ENCODE peak calls at places on chromosomes 13 and 19, in eight cellular contexts. One of them, this sample, is unnamed. For H3K4me1, the result is how much of the 10 kb centered on the place peaks cover.

GRCh38 chr13:110421061-110421460 is 114.0 kb downstream of the COL4A2 start:
- DNase-seq in CD8-positive, alpha-beta T cell: no peak
- DNase-seq in cardiac muscle cell: no peak
- DNase-seq in heart right ventricle: no peak
- DNase-seq in Karpas-422: no peak
- DNase-seq in Peyer's patch: no peak
- DNase-seq in upper lobe of left lung: no peak
- DNase-seq in body of pancreas: no peak
- DNase-seq in this sample: no peak

GRCh38 chr13:50575138-50575537 is 268.4 kb downstream of the DLEU7 start:
- DNase-seq in CD8-positive, alpha-beta T cell: no peak
- DNase-seq in cardiac muscle cell: no peak
- DNase-seq in heart right ventricle: no peak
- DNase-seq in Karpas-422: no peak
- DNase-seq in Peyer's patch: no peak
- DNase-seq in upper lobe of left lung: no peak
- DNase-seq in body of pancreas: no peak
- DNase-seq in this sample: no peak

GRCh38 chr19:54470991-54471782 is 1.9 kb downstream of the CDC42EP5 start:
- DNase-seq in CD8-positive, alpha-beta T cell: no peak
- DNase-seq in cardiac muscle cell: no peak
- DNase-seq in heart right ventricle: peak
- DNase-seq in Karpas-422: no peak
- DNase-seq in Peyer's patch: peak
- DNase-seq in upper lobe of left lung: peak
- DNase-seq in body of pancreas: peak
- DNase-seq in this sample: no peak

GRCh38 chr13:32001392-32001768 is 30.2 kb upstream of the FRY start:
- DNase-seq in CD8-positive, alpha-beta T cell: no peak
- DNase-seq in cardiac muscle cell: peak
- DNase-seq in heart right ventricle: peak
- DNase-seq in Karpas-422: peak
- DNase-seq in Peyer's patch: no peak
- DNase-seq in upper lobe of left lung: no peak
- DNase-seq in body of pancreas: peak
- DNase-seq in this sample: peak

GRCh38 chr13:63337041-63337440 is 1921.4 kb upstream of the PCDH20 start:
- DNase-seq in CD8-positive, alpha-beta T cell: no peak
- DNase-seq in cardiac muscle cell: no peak
- DNase-seq in heart right ventricle: no peak
- DNase-seq in Karpas-422: no peak
- DNase-seq in Peyer's patch: no peak
- DNase-seq in upper lobe of left lung: no peak
- DNase-seq in body of pancreas: no peak
- DNase-seq in this sample: no peak

GRCh38 chr13:75724742-75725504 is 88.8 kb downstream of the LMO7 start:
- DNase-seq in CD8-positive, alpha-beta T cell: no peak
- DNase-seq in cardiac muscle cell: no peak
- DNase-seq in heart right ventricle: no peak
- DNase-seq in Karpas-422: peak
- DNase-seq in Peyer's patch: no peak
- DNase-seq in upper lobe of left lung: no peak
- DNase-seq in body of pancreas: no peak
- DNase-seq in this sample: peak

GRCh38 chr19:2243274-2244121 is 5.6 kb upstream of the AMH start:
- DNase-seq in CD8-positive, alpha-beta T cell: no peak
- DNase-seq in cardiac muscle cell: no peak
- DNase-seq in heart right ventricle: no peak
- DNase-seq in Karpas-422: no peak
- DNase-seq in Peyer's patch: peak
- DNase-seq in upper lobe of left lung: peak
- DNase-seq in body of pancreas: no peak
- DNase-seq in this sample: no peak

GRCh38 chr19:42386974-42387707 is 3.0 kb downstream of the CNFN start:
- DNase-seq in CD8-positive, alpha-beta T cell: peak
- DNase-seq in cardiac muscle cell: peak
- DNase-seq in heart right ventricle: peak
- DNase-seq in Karpas-422: peak
- DNase-seq in Peyer's patch: peak
- DNase-seq in upper lobe of left lung: peak
- DNase-seq in body of pancreas: peak
- DNase-seq in this sample: peak

GRCh38 chr13:44350775-44351504 is 22.7 kb upstream of the SERP2 start:
- DNase-seq in CD8-positive, alpha-beta T cell: no peak
- DNase-seq in cardiac muscle cell: no peak
- DNase-seq in heart right ventricle: no peak
- DNase-seq in Karpas-422: no peak
- DNase-seq in Peyer's patch: no peak
- DNase-seq in upper lobe of left lung: no peak
- DNase-seq in body of pancreas: no peak
- DNase-seq in this sample: no peak

GRCh38 chr13:26987614-26988013 is 184.0 kb downstream of the USP12 start:
- DNase-seq in CD8-positive, alpha-beta T cell: no peak
- DNase-seq in cardiac muscle cell: no peak
- DNase-seq in heart right ventricle: no peak
- DNase-seq in Karpas-422: no peak
- DNase-seq in Peyer's patch: no peak
- DNase-seq in upper lobe of left lung: no peak
- DNase-seq in body of pancreas: peak
- DNase-seq in this sample: no peak

GRCh38 chr13:26985285-26985878 is 186.2 kb downstream of the USP12 start:
- DNase-seq in CD8-positive, alpha-beta T cell: peak
- DNase-seq in cardiac muscle cell: peak
- DNase-seq in heart right ventricle: peak
- DNase-seq in Karpas-422: peak
- DNase-seq in Peyer's patch: peak
- DNase-seq in upper lobe of left lung: no peak
- DNase-seq in body of pancreas: peak
- DNase-seq in this sample: peak

GRCh38 chr13:26989261-26990007 is 182.2 kb downstream of the USP12 start:
- DNase-seq in CD8-positive, alpha-beta T cell: no peak
- DNase-seq in cardiac muscle cell: no peak
- DNase-seq in heart right ventricle: no peak
- DNase-seq in Karpas-422: no peak
- DNase-seq in Peyer's patch: no peak
- DNase-seq in upper lobe of left lung: no peak
- DNase-seq in body of pancreas: no peak
- DNase-seq in this sample: no peak

GRCh38 chr13:26991508-26992181 is 180.0 kb downstream of the USP12 start:
- DNase-seq in CD8-positive, alpha-beta T cell: no peak
- DNase-seq in cardiac muscle cell: no peak
- DNase-seq in heart right ventricle: no peak
- DNase-seq in Karpas-422: no peak
- DNase-seq in Peyer's patch: peak
- DNase-seq in upper lobe of left lung: no peak
- DNase-seq in body of pancreas: peak
- DNase-seq in this sample: no peak

DNA sequence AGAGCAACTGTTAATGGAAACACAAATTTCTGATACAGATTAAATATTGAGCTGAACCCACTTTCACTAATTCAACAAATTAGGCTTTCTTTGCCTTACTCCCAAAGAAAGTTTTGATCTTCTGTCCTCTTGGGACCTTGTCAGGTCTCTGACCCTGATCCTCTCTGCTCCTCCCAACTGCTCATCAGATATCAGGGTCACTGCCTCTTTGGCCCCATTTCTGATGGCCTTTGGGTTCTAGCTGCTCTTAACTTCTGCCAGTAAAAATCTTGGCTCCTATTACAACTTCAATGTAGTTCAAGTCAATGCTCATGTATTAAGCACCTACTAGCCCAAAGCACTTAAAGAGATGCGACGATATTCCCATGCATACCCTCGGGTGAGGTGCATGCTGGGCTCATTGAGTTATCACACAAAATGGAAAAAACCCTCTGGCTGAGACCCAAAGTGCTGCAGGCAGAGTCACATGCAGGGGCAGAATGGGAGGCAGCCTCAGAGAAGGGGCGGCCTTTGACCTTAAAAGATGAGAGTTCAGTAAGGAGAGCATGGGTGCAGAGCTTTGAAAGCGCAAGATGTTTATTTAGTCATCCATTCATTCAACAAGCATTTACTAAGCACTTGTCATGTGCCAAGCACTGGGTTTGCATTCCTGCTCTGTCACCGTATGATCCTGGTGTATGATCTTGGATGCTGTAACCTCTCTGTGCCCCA is 183.4 kb downstream of the USP12 start:
- DNase-seq in CD8-positive, alpha-beta T cell: no peak
- DNase-seq in cardiac muscle cell: no peak
- DNase-seq in heart right ventricle: no peak
- DNase-seq in Karpas-422: no peak
- DNase-seq in Peyer's patch: peak
- DNase-seq in upper lobe of left lung: no peak
- DNase-seq in body of pancreas: peak
- DNase-seq in this sample: no peak
- H3K4me1 ChIP-seq in CD8-positive, alpha-beta T cell: under half
- H3K4me1 ChIP-seq in cardiac muscle cell: under half
- H3K4me1 ChIP-seq in heart right ventricle: under half
- H3K4me1 ChIP-seq in Karpas-422: under half
- H3K4me1 ChIP-seq in Peyer's patch: under half
- H3K4me1 ChIP-seq in upper lobe of left lung: under half
- H3K4me1 ChIP-seq in body of pancreas: under half
- H3K4me1 ChIP-seq in this sample: under half

DNA sequence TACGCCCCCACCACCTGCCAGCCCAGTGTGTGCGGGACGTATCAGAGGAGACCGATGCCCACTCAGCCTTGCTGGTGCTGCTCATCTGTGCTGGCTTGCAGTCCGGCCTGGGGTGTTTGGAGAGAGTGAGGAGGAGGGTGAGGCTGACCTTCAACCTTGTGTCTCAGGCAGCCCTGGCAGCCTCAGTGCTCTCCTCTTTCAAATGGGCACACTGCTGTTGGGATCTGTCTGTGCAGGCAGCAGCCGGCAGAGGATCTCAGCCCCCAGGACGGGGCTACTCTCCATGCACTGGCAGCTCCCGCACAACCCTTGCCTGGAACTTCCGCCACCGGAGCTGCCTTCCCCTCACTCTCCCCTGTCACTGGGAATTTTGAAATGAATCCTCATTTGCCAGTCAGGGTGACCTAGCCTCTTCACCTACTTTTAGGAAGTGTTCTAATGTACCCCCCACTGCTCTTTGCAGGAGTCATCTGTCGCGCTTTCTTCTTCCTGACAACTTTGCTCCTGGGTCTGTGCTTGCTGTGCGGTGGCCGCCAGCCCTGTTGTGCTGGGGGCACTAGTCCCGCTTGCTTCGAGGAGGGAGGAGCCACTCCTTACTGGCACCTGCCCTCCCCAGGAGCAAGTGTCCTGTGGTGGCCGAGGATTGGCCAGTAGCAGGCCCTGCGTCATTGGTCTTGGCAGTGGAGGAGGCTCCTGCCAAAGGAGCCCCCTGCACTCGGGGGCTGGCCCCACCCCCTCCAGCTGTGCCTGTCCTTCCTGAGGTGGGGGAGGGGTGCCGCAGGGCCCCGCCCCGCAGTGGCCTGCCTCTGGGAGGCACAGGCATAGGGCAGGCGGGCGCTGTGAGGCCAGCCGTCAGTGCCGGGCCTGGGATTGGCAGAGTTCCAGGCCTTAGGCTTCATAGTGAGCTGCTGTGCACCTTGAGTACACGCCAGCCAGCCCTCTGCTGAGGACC is 53.4 kb downstream of the TSSK6 start:
- DNase-seq in CD8-positive, alpha-beta T cell: no peak
- DNase-seq in cardiac muscle cell: peak
- DNase-seq in heart right ventricle: peak
- DNase-seq in Karpas-422: no peak
- DNase-seq in Peyer's patch: peak
- DNase-seq in upper lobe of left lung: peak
- DNase-seq in body of pancreas: peak
- DNase-seq in this sample: no peak
- H3K4me1 ChIP-seq in CD8-positive, alpha-beta T cell: half or more
- H3K4me1 ChIP-seq in cardiac muscle cell: under half
- H3K4me1 ChIP-seq in heart right ventricle: half or more
- H3K4me1 ChIP-seq in Karpas-422: under half
- H3K4me1 ChIP-seq in Peyer's patch: under half
- H3K4me1 ChIP-seq in upper lobe of left lung: half or more
- H3K4me1 ChIP-seq in body of pancreas: half or more
- H3K4me1 ChIP-seq in this sample: half or more

GRCh38 chr19:31911577-31911976 is 433.8 kb upstream of the ZNF507 start:
- DNase-seq in CD8-positive, alpha-beta T cell: no peak
- DNase-seq in cardiac muscle cell: no peak
- DNase-seq in heart right ventricle: no peak
- DNase-seq in Karpas-422: no peak
- DNase-seq in Peyer's patch: no peak
- DNase-seq in upper lobe of left lung: no peak
- DNase-seq in body of pancreas: no peak
- DNase-seq in this sample: no peak
- H3K4me1 ChIP-seq in CD8-positive, alpha-beta T cell: under half
- H3K4me1 ChIP-seq in cardiac muscle cell: under half
- H3K4me1 ChIP-seq in heart right ventricle: under half
- H3K4me1 ChIP-seq in Karpas-422: under half
- H3K4me1 ChIP-seq in Peyer's patch: under half
- H3K4me1 ChIP-seq in upper lobe of left lung: under half
- H3K4me1 ChIP-seq in body of pancreas: under half
- H3K4me1 ChIP-seq in this sample: under half

GRCh38 chr13:99418663-99419140 is 82.6 kb upstream of the TM9SF2 start:
- DNase-seq in CD8-positive, alpha-beta T cell: no peak
- DNase-seq in cardiac muscle cell: no peak
- DNase-seq in heart right ventricle: no peak
- DNase-seq in Karpas-422: no peak
- DNase-seq in Peyer's patch: no peak
- DNase-seq in upper lobe of left lung: no peak
- DNase-seq in body of pancreas: no peak
- DNase-seq in this sample: no peak

GRCh38 chr13:99415851-99416331 is 85.4 kb upstream of the TM9SF2 start:
- DNase-seq in CD8-positive, alpha-beta T cell: no peak
- DNase-seq in cardiac muscle cell: no peak
- DNase-seq in heart right ventricle: no peak
- DNase-seq in Karpas-422: no peak
- DNase-seq in Peyer's patch: no peak
- DNase-seq in upper lobe of left lung: no peak
- DNase-seq in body of pancreas: no peak
- DNase-seq in this sample: no peak

GRCh38 chr13:99416411-99417121 is 84.7 kb upstream of the TM9SF2 start:
- DNase-seq in CD8-positive, alpha-beta T cell: no peak
- DNase-seq in cardiac muscle cell: no peak
- DNase-seq in heart right ventricle: no peak
- DNase-seq in Karpas-422: no peak
- DNase-seq in Peyer's patch: peak
- DNase-seq in upper lobe of left lung: no peak
- DNase-seq in body of pancreas: no peak
- DNase-seq in this sample: no peak

GRCh38 chr13:99417821-99418662 is 83.2 kb upstream of the TM9SF2 start:
- DNase-seq in CD8-positive, alpha-beta T cell: no peak
- DNase-seq in cardiac muscle cell: no peak
- DNase-seq in heart right ventricle: no peak
- DNase-seq in Karpas-422: no peak
- DNase-seq in Peyer's patch: no peak
- DNase-seq in upper lobe of left lung: no peak
- DNase-seq in body of pancreas: no peak
- DNase-seq in this sample: no peak

GRCh38 chr13:99417151-99417820 is 84.0 kb upstream of the TM9SF2 start:
- DNase-seq in CD8-positive, alpha-beta T cell: no peak
- DNase-seq in cardiac muscle cell: no peak
- DNase-seq in heart right ventricle: no peak
- DNase-seq in Karpas-422: no peak
- DNase-seq in Peyer's patch: peak
- DNase-seq in upper lobe of left lung: no peak
- DNase-seq in body of pancreas: no peak
- DNase-seq in this sample: no peak
- H3K4me1 ChIP-seq in CD8-positive, alpha-beta T cell: half or more
- H3K4me1 ChIP-seq in cardiac muscle cell: under half
- H3K4me1 ChIP-seq in heart right ventricle: under half
- H3K4me1 ChIP-seq in Karpas-422: under half
- H3K4me1 ChIP-seq in Peyer's patch: under half
- H3K4me1 ChIP-seq in upper lobe of left lung: under half
- H3K4me1 ChIP-seq in body of pancreas: under half
- H3K4me1 ChIP-seq in this sample: under half